ENCODE peak calls at places on chromosomes 4 and X, in six cellular contexts. I is brain microvascular endothelial cell, L is breast epithelium, K is H1, A is Peyer's patch, H is OCI-LY7. J is an unnamed sample.

GRCh38 chr4:73874386-73874785 is 5.2 kb downstream of the CXCL1 start:
- DNase-seq in I (no peak), L (no peak), A (no peak), H (no peak), K (no peak), J (no peak)

GRCh38 chr4:1026115-1026514 is 14.7 kb downstream of the FGFRL1 start:
- DNase-seq in L (no peak), A (peak; percentile 59), I (no peak), K (no peak), H (peak; percentile 65), J (no peak)

GRCh38 chr4:184978211-184978610 is 40.1 kb upstream of the HELT start:
- DNase-seq in L (no peak), K (no peak), A (no peak), H (no peak), I (no peak), J (no peak)

GRCh38 chr4:139528377-139529005 is 27.5 kb downstream of the SETD7 start:
- DNase-seq in L (no peak), H (no peak), A (peak; percentile 22), K (no peak), I (peak; percentile 62), J (no peak)

GRCh38 chrX:114800719-114801118 is 216.7 kb downstream of the IL13RA2 start:
- DNase-seq in H (no peak), I (peak; percentile 0), A (no peak), K (no peak), L (no peak), J (no peak)

GRCh38 chr4:94232519-94232918 is 24.9 kb downstream of the SMARCAD1 start:
- DNase-seq in L (no peak), A (no peak), K (no peak), H (no peak), I (no peak), J (no peak)

GRCh38 chr4:42401171-42401570 is 3.9 kb downstream of the SHISA3 start:
- DNase-seq in K (no peak), L (no peak), I (no peak), H (no peak), A (no peak), J (no peak)

GRCh38 chr4:37978509-37978908 is 18.3 kb downstream of the PTTG2 start:
- DNase-seq in K (no peak), H (no peak), L (no peak), A (no peak), I (no peak), J (no peak)

GRCh38 chrX:12975670-12975965 is 708 bp downstream of the TMSB4X start:
- DNase-seq in I (no peak), L (no peak), K (no peak), H (no peak), A (peak; percentile 19), J (no peak)

GRCh38 chr4:4848540-4848939 is 10.9 kb upstream of the MSX1 start:
- DNase-seq in K (no peak), A (no peak), I (no peak), H (no peak), L (no peak), J (no peak)

GRCh38 chr4:13084210-13084609 is 399.9 kb downstream of the RAB28 start:
- DNase-seq in L (no peak), A (no peak), K (no peak), I (no peak), H (no peak), J (no peak)

GRCh38 chrX:130857207-130857606 is 45.8 kb downstream of the ENOX2 start:
- DNase-seq in K (no peak), I (no peak), A (no peak), H (no peak), L (no peak), J (no peak)

GRCh38 chr4:5370286-5370685 is 319.0 kb downstream of the STK32B start:
- DNase-seq in K (no peak), A (no peak), L (no peak), H (no peak), I (peak; percentile 58), J (no peak)

GRCh38 chr4:42281324-42282020 is 115.8 kb upstream of the SHISA3 start:
- DNase-seq in A (no peak), K (no peak), H (no peak), I (no peak), L (no peak), J (no peak)

GRCh38 chrX:39204945-39205344 is 403.7 kb downstream of the MID1IP1 start:
- DNase-seq in H (no peak), I (no peak), L (no peak), A (no peak), K (no peak), J (no peak)

GRCh38 chr4:65773636-65774035 is 103.3 kb upstream of the EPHA5 start:
- DNase-seq in A (no peak), K (no peak), I (no peak), L (no peak), H (no peak), J (no peak)

GRCh38 chr4:145167884-145168283 is 12.5 kb downstream of the OTUD4 start:
- DNase-seq in L (no peak), H (no peak), K (no peak), A (no peak), I (no peak), J (no peak)

GRCh38 chrX:38276089-38276488 is 51.2 kb downstream of the RPGR start:
- DNase-seq in H (no peak), I (no peak), A (no peak), K (no peak), L (no peak), J (no peak)

GRCh38 chr4:78168029-78168428 is 110.9 kb downstream of the FRAS1 start:
- DNase-seq in A (no peak), H (no peak), L (no peak), I (no peak), K (no peak), J (no peak)

GRCh38 chr4:78167510-78167909 is 110.4 kb downstream of the FRAS1 start:
- DNase-seq in I (no peak), L (no peak), K (no peak), A (no peak), H (no peak), J (no peak)

GRCh38 chr4:78169728-78170127 is 112.6 kb downstream of the FRAS1 start:
- DNase-seq in L (no peak), H (no peak), A (no peak), I (no peak), K (no peak), J (no peak)

GRCh38 chr4:78174931-78175330 is 117.8 kb downstream of the FRAS1 start:
- DNase-seq in I (no peak), A (no peak), H (no peak), L (no peak), K (no peak), J (no peak)

DNA sequence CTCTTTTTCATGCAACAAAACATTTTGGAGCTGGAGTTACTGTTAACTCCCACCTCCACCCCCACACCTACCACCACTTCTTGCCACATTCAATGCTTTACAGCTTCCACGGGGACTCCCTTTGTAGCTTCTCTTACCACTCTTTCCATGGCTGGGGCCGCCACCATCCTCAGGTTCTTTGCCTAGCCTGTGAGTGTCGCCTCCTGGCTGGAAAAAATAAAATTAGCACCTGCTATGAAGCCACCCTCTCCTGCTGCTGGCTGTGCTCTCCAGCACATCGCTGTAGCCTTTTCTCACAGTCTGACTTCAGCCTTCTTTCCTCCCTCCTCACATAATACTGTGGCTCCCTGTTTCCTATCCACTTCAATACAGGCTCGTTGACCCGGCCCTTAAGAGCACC is 114.4 kb downstream of the FRAS1 start:
- DNase-seq in A (no peak), L (no peak), H (no peak), K (no peak), I (no peak), J (no peak)
- TF ChIP-seq CTCF in A (no peak), L (no peak), H (no peak), K (peak; percentile 66), I (no peak), J (peak; percentile 1)

DNA sequence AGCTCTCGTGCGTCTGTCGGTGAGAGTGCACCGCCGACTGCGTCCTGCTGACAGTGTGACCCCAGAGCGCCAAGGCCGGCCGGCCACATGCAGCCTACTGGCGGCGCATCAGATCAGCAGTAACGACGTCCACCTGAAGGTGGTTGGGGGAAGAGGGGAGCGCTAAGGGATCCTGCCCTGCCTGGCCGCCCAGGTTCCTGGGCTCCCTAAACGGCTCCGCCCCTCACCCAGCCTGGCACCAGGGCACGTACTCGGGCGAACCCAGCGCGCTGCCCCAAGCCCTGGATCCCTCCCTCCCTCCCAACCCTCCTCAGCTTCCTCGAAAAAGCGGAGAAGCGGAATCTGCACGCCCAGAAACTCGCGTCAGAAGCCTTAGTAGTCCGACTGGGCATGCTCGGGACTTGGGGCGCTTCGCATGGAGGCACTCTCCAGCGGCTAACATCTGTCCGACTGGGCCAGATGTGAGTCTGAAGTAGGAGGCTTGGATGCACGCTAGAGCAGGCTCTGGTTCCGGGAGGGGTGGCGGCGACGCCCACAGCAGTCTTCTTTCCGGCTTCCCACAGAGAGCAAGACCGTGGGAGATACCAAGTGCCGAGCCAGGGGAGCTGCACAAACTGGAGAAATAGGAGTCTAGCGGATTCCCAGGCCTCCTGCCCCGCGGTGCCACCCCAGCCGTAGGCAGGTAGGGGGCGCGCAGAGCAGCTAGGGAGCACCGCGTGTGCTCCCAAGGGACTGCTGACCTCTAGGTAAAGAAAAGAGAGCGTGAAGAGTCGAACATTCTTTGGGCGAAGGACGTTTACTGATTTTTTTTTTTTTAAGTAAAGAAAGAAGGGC is 114.4 kb upstream of the TEX13C start:
- DNase-seq in H (no peak), L (peak; percentile 23), K (no peak), I (peak; percentile 22), A (no peak), J (no peak)
- TF ChIP-seq CTCF in H (no peak), L (no peak), K (peak; percentile 45), I (no peak), A (no peak), J (no peak)

DNA sequence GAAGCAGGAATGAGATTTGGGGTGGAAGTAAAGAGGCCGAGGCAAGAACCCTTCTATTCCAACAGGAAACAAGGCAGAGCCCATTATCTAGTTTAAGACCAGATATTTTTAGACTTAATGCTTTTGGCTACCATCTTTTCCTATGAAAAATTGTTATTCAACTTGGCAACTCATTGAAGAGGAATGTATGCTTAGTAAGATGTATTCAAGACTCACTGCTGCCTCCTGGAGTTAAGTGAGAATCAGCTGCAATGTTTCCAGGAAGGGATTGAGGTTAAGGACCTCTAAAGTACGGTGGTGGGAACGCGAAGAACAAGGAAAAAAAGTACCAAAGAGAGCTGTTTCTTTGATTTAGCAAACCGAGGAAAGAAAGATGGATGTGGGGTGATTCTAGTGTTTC is 89.1 kb downstream of the RAPGEF2 start:
- DNase-seq in K (no peak), L (no peak), H (peak; percentile 25), I (peak; percentile 68), A (no peak), J (no peak)
- TF ChIP-seq CTCF in K (peak; percentile 71), L (no peak), H (peak; percentile 70), I (peak; percentile 73), A (no peak), J (peak; percentile 10)

DNA sequence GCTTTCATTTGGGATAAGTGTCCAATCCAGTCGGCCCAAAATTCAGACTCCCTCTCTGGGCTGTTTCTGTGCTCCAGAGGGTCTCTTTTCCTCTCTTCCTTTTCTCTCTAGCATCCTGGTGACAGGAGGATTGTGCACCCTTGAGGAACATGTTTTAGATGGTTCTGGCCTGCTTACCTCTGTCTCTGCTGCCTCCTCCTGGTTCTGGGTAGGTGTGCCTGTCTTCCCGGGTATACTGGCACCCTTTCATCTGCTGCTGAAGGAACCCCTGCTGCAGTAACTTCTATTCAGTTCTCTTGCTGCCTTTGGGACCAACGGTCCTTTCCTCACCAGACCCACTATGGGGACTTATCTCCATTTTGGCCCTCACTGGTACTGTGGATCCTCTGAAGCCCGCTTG is 53.2 kb downstream of the HMGB2 start:
- DNase-seq in H (no peak), L (no peak), A (no peak), I (no peak), K (no peak), J (no peak)
- TF ChIP-seq CTCF in H (peak; percentile 52), L (no peak), A (no peak), I (no peak), K (peak; percentile 42), J (no peak)

GRCh38 chr4:122759639-122760310 is 27.3 kb downstream of the BBS12 start:
- DNase-seq in A (no peak), I (no peak), L (no peak), H (no peak), K (no peak), J (no peak)
- TF ChIP-seq CTCF in A (no peak), I (peak; percentile 54), L (no peak), H (peak; percentile 25), K (peak; percentile 42), J (no peak)